ENCODE peak calls at places on chromosomes 7 and 10, in four cellular contexts. I is A549, N is K562, G is HepG2. Z is an unnamed sample.

GRCh38 chr10:8054498-8055407 is at the start of gene GATA3:
- DNase-seq in I (peak), N (peak), G (no peak), Z (no peak)

GRCh38 chr7:81470084-81470723 is 299.6 kb downstream of the HGF start:
- DNase-seq in I (peak), N (peak), G (peak), Z (no peak)

GRCh38 chr7:55052081-55052480 is 33.3 kb downstream of the EGFR start:
- DNase-seq in I (no peak), N (no peak), G (no peak), Z (no peak)

GRCh38 chr7:67738958-67739357 is 742.3 kb downstream of the TYW1 start:
- DNase-seq in I (no peak), N (no peak), G (no peak), Z (no peak)

GRCh38 chr7:149500201-149500600 is 2.6 kb upstream of the ZNF746 start:
- DNase-seq in I (no peak), N (no peak), G (no peak), Z (no peak)

GRCh38 chr10:72297968-72298773 is 24.4 kb downstream of the DDIT4 start:
- DNase-seq in I (peak), N (peak), G (no peak), Z (peak)

GRCh38 chr10:112977294-112977951 is 27.4 kb downstream of the TCF7L2 start:
- DNase-seq in I (no peak), N (no peak), G (no peak), Z (no peak)

GRCh38 chr10:128067691-128068397 is 58.4 kb downstream of the MKI67 start:
- DNase-seq in I (no peak), N (no peak), G (no peak), Z (no peak)

GRCh38 chr10:48656241-48656921 is 28.3 kb upstream of the WDFY4 start:
- DNase-seq in I (peak), N (peak), G (peak), Z (peak)

GRCh38 chr7:36303202-36304098 is 86.2 kb upstream of the ANLN start:
- DNase-seq in I (peak), N (no peak), G (peak), Z (no peak)

GRCh38 chr10:71727429-71728217 is 8.0 kb upstream of the C10orf105 start:
- DNase-seq in I (no peak), N (no peak), G (peak), Z (peak)

GRCh38 chr10:95236068-95236903 is 42.2 kb downstream of the ACSM6 start:
- DNase-seq in I (no peak), N (no peak), G (no peak), Z (peak)

GRCh38 chr10:124680675-124681074 is 63.5 kb downstream of the FAM53B start:
- DNase-seq in I (no peak), N (no peak), G (no peak), Z (no peak)

GRCh38 chr10:1050145-1050544 is 1.2 kb upstream of the IDI1 start:
- DNase-seq in I (no peak), N (peak), G (peak), Z (no peak)

GRCh38 chr10:102596506-102596971 is 47.7 kb upstream of the TRIM8 start:
- DNase-seq in I (peak), N (peak), G (peak), Z (no peak)

GRCh38 chr10:89213191-89213808 is 6.2 kb upstream of the CH25H start:
- DNase-seq in I (peak), N (peak), G (peak), Z (no peak)

GRCh38 chr7:100130608-100131453 is 4.1 kb downstream of the MBLAC1 start:
- DNase-seq in I (peak), N (peak), G (peak), Z (no peak)

GRCh38 chr10:101053516-101053915 is 8.3 kb upstream of the KAZALD1 start:
- DNase-seq in I (no peak), N (no peak), G (no peak), Z (no peak)

GRCh38 chr7:38929460-38930171 is 20.6 kb upstream of the VPS41 start:
- DNase-seq in I (no peak), N (peak), G (no peak), Z (no peak)

GRCh38 chr10:6995846-6996245 is 415.0 kb downstream of the SFMBT2 start:
- DNase-seq in I (no peak), N (no peak), G (no peak), Z (no peak)

GRCh38 chr7:28808786-28809533 is 149.2 kb downstream of the TRIL start:
- DNase-seq in I (no peak), N (peak), G (no peak), Z (no peak)

GRCh38 chr10:46002916-46003693 is 27.3 kb downstream of the NCOA4 start:
- DNase-seq in I (no peak), N (no peak), G (no peak), Z (no peak)

GRCh38 chr7:127651556-127652332 is at the start of gene SND1:
- DNase-seq in I (peak), N (peak), G (peak), Z (peak)
- H3K4me2 ChIP-seq in I (peak), N (peak), G (peak), Z (peak)

DNA sequence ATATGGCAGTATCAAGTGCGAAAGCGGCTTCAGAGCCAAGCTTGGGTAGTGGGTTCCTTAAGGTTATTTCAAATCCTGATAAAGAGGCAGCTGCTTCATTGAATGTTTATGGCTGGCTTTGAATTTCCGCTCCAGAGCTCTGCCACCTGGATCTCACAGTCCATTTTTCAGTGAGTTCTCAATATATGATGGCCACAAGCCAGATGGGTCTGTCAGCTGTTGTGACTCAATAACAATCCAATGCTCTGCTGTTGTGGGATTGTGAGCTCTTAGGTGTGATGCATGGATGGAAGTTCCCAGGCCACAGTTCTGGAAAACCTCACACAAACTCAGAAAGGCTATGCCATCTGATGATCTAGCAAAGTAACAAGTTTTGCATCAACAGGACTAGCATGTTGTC is 743.8 kb upstream of the LRRN3 start:
- DNase-seq in I (no peak), N (no peak), G (no peak), Z (no peak)
- TF ChIP-seq HDAC2 in I (no peak), N (no peak), G (no peak), Z (no peak)

DNA sequence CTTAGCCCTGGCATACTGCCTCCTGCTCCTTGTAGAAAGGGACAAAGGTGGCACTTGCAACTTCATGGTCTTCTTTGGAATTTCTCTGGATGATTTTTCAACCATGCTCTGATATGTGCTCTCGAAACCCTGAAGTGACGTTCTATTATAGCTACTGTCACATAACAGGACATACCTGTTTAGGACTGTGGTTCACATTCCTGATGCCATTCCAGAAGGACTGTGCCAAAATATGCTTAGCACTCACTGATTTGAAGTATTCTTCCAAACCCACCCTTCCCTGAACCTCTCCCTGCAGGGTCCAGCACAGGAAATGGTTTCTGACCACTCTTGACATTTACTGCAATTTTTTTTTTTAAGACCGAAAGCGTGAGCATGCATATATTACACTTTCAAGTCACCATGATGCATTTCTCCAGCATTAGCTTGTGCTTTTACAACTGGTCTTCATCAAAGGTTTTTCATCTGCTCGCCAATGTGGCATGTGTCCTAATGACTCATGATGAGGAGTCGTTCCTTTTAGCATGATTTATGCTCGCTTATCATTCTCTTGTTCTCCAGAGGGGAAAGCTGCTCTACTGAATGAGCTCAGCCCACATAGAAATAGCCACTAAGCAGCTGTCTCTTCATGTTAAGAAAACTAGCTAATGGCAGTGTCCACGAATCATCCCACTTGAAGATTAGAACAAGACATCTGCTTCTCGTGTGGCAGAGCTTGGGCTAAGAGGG is 135.2 kb downstream of the ADAM12 start:
- DNase-seq in I (peak), N (no peak), G (no peak), Z (no peak)
- TF ChIP-seq SMC3 in I (no peak), N (no peak), G (no peak), Z (no peak)

DNA sequence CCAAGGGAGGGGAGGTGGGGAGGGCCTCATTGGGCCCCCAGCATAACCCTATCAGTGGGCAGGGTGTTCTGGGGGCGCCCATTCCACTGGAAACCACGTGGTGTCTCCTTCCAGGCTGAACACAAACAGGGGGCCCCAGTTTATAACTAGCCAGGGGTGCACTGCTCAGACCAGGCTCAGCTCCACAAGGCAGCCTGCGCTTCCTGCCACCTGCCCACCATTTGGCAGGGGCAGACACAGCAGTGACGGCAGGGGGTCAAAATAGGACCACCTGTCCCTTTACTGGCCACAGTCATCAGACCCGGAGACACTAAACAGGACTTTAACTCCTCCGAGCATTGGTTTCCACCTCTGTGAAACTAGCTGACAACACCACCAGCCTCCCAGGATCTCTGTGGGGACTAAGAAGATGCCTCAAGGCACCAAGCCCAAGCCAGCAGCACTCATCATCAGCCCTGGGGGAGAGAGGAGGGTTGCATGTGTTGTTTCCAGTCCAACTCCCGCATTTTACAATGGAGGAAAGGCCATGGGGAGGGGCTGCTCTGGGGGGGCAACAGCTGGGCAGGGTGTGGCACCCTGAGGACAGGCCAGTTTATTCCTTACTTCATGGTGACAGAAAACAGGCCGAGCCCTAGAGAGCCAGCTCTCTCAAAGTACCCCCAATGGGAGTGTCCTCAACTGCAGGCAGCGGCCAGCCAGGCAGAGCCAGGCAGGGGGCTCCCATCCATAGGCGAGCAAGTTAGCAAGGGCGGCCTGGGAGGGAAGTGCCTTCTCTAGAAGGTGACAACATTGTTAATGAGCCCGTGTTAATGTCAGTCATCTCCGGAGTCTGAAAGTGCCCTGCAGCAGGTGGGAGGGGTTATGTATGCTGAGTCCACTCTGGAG is 127.6 kb downstream of the TNS3 start:
- DNase-seq in I (no peak), N (no peak), G (no peak), Z (no peak)
- H3K4me2 ChIP-seq in I (peak), N (no peak), G (no peak), Z (no peak)